ENCODE peak calls at places on chromosomes 11 and 22, in nine cellular contexts. C is uterus; M is T-cell; A is HFFc6; Q is HCEC 1CT; F is stimulated activated CD4-positive, alpha-beta T cell treated with anti-CD3 and anti-CD28 coated beads, TNF-alpha, amount 100 ng/mL, for 48 hours; T is AG10803; B is endothelial cell; U is activated CD8-positive, alpha-beta T cell treated with anti-CD3 and anti-CD28 coated beads for 36 hours. Z is an unnamed sample.

GRCh38 chr22:20573176-20573829 is 65.9 kb downstream of the MED15 start:
- DNase-seq in C (no peak), M (no peak), A (no peak), Q (no peak), F (no peak), T (no peak), B (no peak), U (no peak), Z (no peak)

GRCh38 chr11:62487698-62488551 is 58.7 kb downstream of the AHNAK start:
- DNase-seq in C (no peak), M (no peak), A (no peak), Q (no peak), F (no peak), T (no peak), B (no peak), U (no peak), Z (peak)

GRCh38 chr11:131773626-131774025 is 403.2 kb downstream of the NTM start:
- DNase-seq in C (no peak), M (no peak), A (no peak), Q (peak), F (no peak), T (no peak), B (no peak), U (no peak), Z (no peak)

GRCh38 chr22:20607157-20607907 is 99.9 kb downstream of the MED15 start:
- DNase-seq in C (no peak), M (no peak), A (no peak), Q (no peak), F (no peak), T (no peak), B (no peak), U (no peak), Z (no peak)

GRCh38 chr11:105389952-105390351 is 219.9 kb upstream of the GRIA4 start:
- DNase-seq in C (no peak), M (no peak), A (no peak), Q (no peak), F (no peak), T (no peak), B (no peak), U (no peak), Z (no peak)

GRCh38 chr11:65442952-65443351 is 20.4 kb downstream of the NEAT1 start:
- DNase-seq in C (peak), M (no peak), A (peak), Q (peak), F (no peak), T (peak), B (no peak), U (no peak), Z (no peak)

GRCh38 chr22:25403752-25404471 is 160.6 kb upstream of the GRK3 start:
- DNase-seq in C (no peak), M (no peak), A (peak), Q (peak), F (no peak), T (peak), B (no peak), U (peak), Z (no peak)

GRCh38 chr11:131924446-131925240 is 554.2 kb downstream of the NTM start:
- DNase-seq in C (no peak), M (no peak), A (peak), Q (no peak), F (no peak), T (peak), B (no peak), U (no peak), Z (no peak)

GRCh38 chr11:69615545-69616278 is 25.2 kb upstream of the CCND1 start:
- DNase-seq in C (no peak), M (no peak), A (no peak), Q (no peak), F (no peak), T (no peak), B (no peak), U (no peak), Z (no peak)

GRCh38 chr22:41725510-41726110 is 26.3 kb downstream of the MEI1 start:
- DNase-seq in C (no peak), M (no peak), A (peak), Q (no peak), F (no peak), T (no peak), B (no peak), U (no peak), Z (no peak)

GRCh38 chr11:119700536-119701346 is 28.3 kb downstream of the NECTIN1 start:
- DNase-seq in C (no peak), M (no peak), A (no peak), Q (peak), F (no peak), T (no peak), B (no peak), U (peak), Z (no peak)

GRCh38 chr22:38239101-38239761 is 33.6 kb downstream of the TMEM184B start:
- DNase-seq in C (no peak), M (no peak), A (peak), Q (peak), F (no peak), T (peak), B (no peak), U (no peak), Z (no peak)

GRCh38 chr22:17797721-17798559 is 23.7 kb upstream of the BID start:
- DNase-seq in C (no peak), M (no peak), A (no peak), Q (no peak), F (no peak), T (no peak), B (no peak), U (no peak), Z (no peak)